ENCODE peak calls at places on chromosomes 11 and 22, in ten cellular contexts. O is activated naive CD4-positive, alpha-beta T cell treated with Interleukin-2 at 50 U/mL for 16 hours; K is posterior cingulate gyrus; G is posterior vena cava; M is activated naive CD8-positive, alpha-beta T cell treated with anti-CD3 and anti-CD28 coated beads for 36 hours; A is endothelial cell; S is RPMI8226; B is AG04450; J is skeletal muscle cell; R is activated T-cell treated with anti-CD3 and anti-CD28 coated beads, Interleukin-2, amount 50 U/mL, for 72 hours. C is an unnamed sample.

GRCh38 chr11:109984634-109985289 is 108.4 kb upstream of the ZC3H12C start:
- DNase-seq in B (no peak), K (no peak), O (no peak), M (no peak), A (no peak), G (no peak), S (peak; percentile 55), R (no peak), J (no peak), C (no peak)

GRCh38 chr22:26986051-26986881 is 328.9 kb downstream of the MIAT start:
- DNase-seq in S (no peak), O (no peak), J (no peak), A (no peak), M (no peak), B (no peak), R (no peak), K (no peak), G (no peak), C (no peak)

GRCh38 chr11:62169935-62170334 is 20.1 kb upstream of the SCGB1D1 start:
- DNase-seq in J (no peak), O (no peak), G (no peak), R (no peak), A (no peak), M (no peak), S (no peak), K (no peak), B (no peak), C (no peak)

GRCh38 chr22:45537734-45538181 is 35.1 kb downstream of the FBLN1 start:
- DNase-seq in A (no peak), S (peak; percentile 68), O (no peak), K (peak; percentile 92), G (peak; percentile 91), R (no peak), J (no peak), M (no peak), B (peak; percentile 59), C (peak; percentile 74)

GRCh38 chr22:49402169-49402568 is 425.5 kb downstream of the BRD1 start:
- DNase-seq in M (no peak), R (no peak), A (no peak), J (no peak), S (no peak), K (peak; percentile 59), B (no peak), O (no peak), G (no peak), C (peak; percentile 14)

GRCh38 chr11:65418681-65419459 is 3.7 kb upstream of the NEAT1 start:
- DNase-seq in S (peak; percentile 99), J (peak; percentile 90), M (peak; percentile 95), B (no peak), R (peak; percentile 97), O (peak; percentile 90), K (peak; percentile 98), G (peak; percentile 99), A (peak; percentile 89), C (peak; percentile 98)

GRCh38 chr22:45584121-45584570 is 81.5 kb downstream of the FBLN1 start:
- DNase-seq in A (no peak), M (no peak), G (no peak), R (no peak), B (peak; percentile 8), S (no peak), K (peak; percentile 81), O (no peak), J (peak; percentile 23), C (no peak)

GRCh38 chr22:49090853-49091135 is 736.9 kb downstream of the BRD1 start:
- DNase-seq in J (no peak), R (no peak), O (no peak), A (no peak), G (peak; percentile 50), K (no peak), B (no peak), M (no peak), S (peak; percentile 35), C (no peak)

GRCh38 chr11:113411536-113411935 is 24.0 kb downstream of the ANKK1 start:
- DNase-seq in K (peak; percentile 34), G (no peak), S (no peak), A (no peak), R (no peak), O (no peak), B (no peak), M (no peak), J (no peak), C (no peak)

GRCh38 chr11:87223816-87224215 is 186.1 kb downstream of the TMEM135 start:
- DNase-seq in M (no peak), S (no peak), A (no peak), K (no peak), B (no peak), R (no peak), G (no peak), J (no peak), O (no peak), C (no peak)

GRCh38 chr22:19085233-19086043 is 36.8 kb downstream of the DGCR2 start:
- DNase-seq in J (peak; percentile 12), K (no peak), A (peak; percentile 9), O (no peak), R (no peak), M (no peak), S (no peak), G (no peak), B (no peak), C (no peak)

GRCh38 chr11:41065432-41065831 is 394.0 kb downstream of the LRRC4C start:
- DNase-seq in J (no peak), G (no peak), A (no peak), K (no peak), O (no peak), M (no peak), B (no peak), S (no peak), R (no peak), C (no peak)

GRCh38 chr22:17057959-17058814 is 26.6 kb upstream of the IL17RA start:
- DNase-seq in G (no peak), R (peak; percentile 45), S (peak; percentile 12), K (peak; percentile 94), M (peak; percentile 29), A (peak; percentile 79), B (peak; percentile 46), J (peak; percentile 27), O (peak; percentile 45), C (peak; percentile 81)

GRCh38 chr11:130947889-130948288 is 31.6 kb upstream of the SNX19 start:
- DNase-seq in B (no peak), S (no peak), A (no peak), M (no peak), G (no peak), O (no peak), J (no peak), K (no peak), R (no peak), C (no peak)

GRCh38 chr11:1345752-1346513 is 36.5 kb upstream of the TOLLIP start:
- DNase-seq in K (peak; percentile 77), R (peak; percentile 34), G (peak; percentile 67), O (no peak), M (no peak), J (no peak), S (no peak), A (no peak), B (no peak), C (no peak)

GRCh38 chr11:70799386-70799785 is 401.1 kb downstream of the CTTN start:
- DNase-seq in R (no peak), A (no peak), J (no peak), O (no peak), S (no peak), B (no peak), K (no peak), M (no peak), G (no peak), C (no peak)

GRCh38 chr22:30435674-30436126 is 10.1 kb downstream of the MTFP1 start:
- DNase-seq in G (no peak), S (peak; percentile 51), J (no peak), A (peak; percentile 46), K (peak; percentile 77), O (peak; percentile 79), M (peak; percentile 82), R (peak; percentile 78), B (no peak), C (no peak)

GRCh38 chr11:5550440-5551095 is 2.2 kb upstream of the OR52H1 start:
- DNase-seq in R (no peak), M (no peak), S (no peak), K (no peak), B (peak; percentile 23), G (no peak), A (no peak), J (peak; percentile 52), O (no peak), C (no peak)

GRCh38 chr11:118045191-118045590 is 31.7 kb upstream of the TMPRSS4 start:
- DNase-seq in G (no peak), K (no peak), R (peak; percentile 37), J (no peak), B (no peak), O (peak; percentile 17), M (no peak), A (no peak), S (no peak), C (no peak)

GRCh38 chr11:122711831-122712378 is 56.4 kb downstream of the UBASH3B start:
- DNase-seq in R (no peak), K (no peak), M (no peak), J (peak; percentile 47), A (no peak), S (no peak), O (no peak), G (no peak), B (no peak), C (no peak)

GRCh38 chr11:61533401-61533800 is 24.9 kb downstream of the LRRC10B start:
- DNase-seq in O (no peak), B (no peak), G (no peak), K (no peak), A (no peak), J (no peak), M (no peak), R (no peak), S (no peak), C (no peak)

GRCh38 chr11:59611570-59612565 is 3.7 kb downstream of the OSBP start:
- DNase-seq in K (no peak), O (no peak), M (no peak), J (no peak), G (no peak), A (no peak), R (no peak), B (peak; percentile 30), S (no peak), C (no peak)

GRCh38 chr22:43207849-43208702 is 21.1 kb upstream of the TTLL12 start:
- DNase-seq in O (no peak), J (no peak), G (no peak), R (no peak), S (no peak), B (no peak), M (no peak), K (peak; percentile 72), A (no peak), C (no peak)

GRCh38 chr22:37484115-37485005 is 1.8 kb downstream of the MFNG start:
- DNase-seq in S (peak; percentile 84), B (no peak), K (peak; percentile 90), G (peak; percentile 95), J (no peak), O (peak; percentile 80), R (peak; percentile 85), M (peak; percentile 84), A (peak; percentile 37), C (peak; percentile 84)

GRCh38 chr11:62146476-62147200 is 22.8 kb downstream of the INCENP start:
- DNase-seq in B (no peak), R (no peak), S (no peak), J (no peak), M (no peak), O (no peak), G (peak; percentile 68), K (peak; percentile 77), A (no peak), C (no peak)

GRCh38 chr22:46974077-46974476 is 211.6 kb downstream of the TBC1D22A start:
- DNase-seq in K (peak; percentile 80), B (no peak), R (no peak), A (no peak), G (no peak), S (no peak), O (no peak), J (no peak), M (no peak), C (peak; percentile 45)

GRCh38 chr11:114524122-114524521 is 35.6 kb downstream of the NXPE1 start:
- DNase-seq in K (no peak), O (no peak), R (no peak), A (no peak), J (no peak), S (no peak), M (no peak), B (no peak), G (no peak), C (no peak)

GRCh38 chr11:75966546-75967287 is 151.7 kb downstream of the UVRAG start:
- DNase-seq in S (no peak), M (no peak), O (no peak), A (no peak), K (no peak), R (no peak), J (peak; percentile 72), B (peak; percentile 36), G (no peak), C (no peak)

C was measured in sciatic nerve.